ENCODE peak calls at places on chromosomes 11 and 22, in nine cellular contexts. K, J, D, Y, M, B, U, N and O are unnamed samples.

GRCh38 chr11:116532066-116532465 is 240.7 kb downstream of the BUD13 start:
- DNase-seq in N (no peak), Y (no peak), K (no peak), M (peak; percentile 12), D (no peak), J (no peak), U (no peak), B (no peak), O (no peak)

GRCh38 chr11:44618561-44619425 is 53.3 kb downstream of the CD82 start:
- DNase-seq in N (peak; percentile 63), J (no peak), D (no peak), K (no peak), B (no peak), Y (no peak), M (peak; percentile 57), U (no peak), O (no peak)

GRCh38 chr11:68890490-68891231 is 13.0 kb downstream of the MRPL21 start:
- DNase-seq in M (no peak), N (peak; percentile 97), D (peak; percentile 66), U (no peak), J (peak; percentile 91), K (no peak), B (no peak), Y (peak; percentile 64), O (no peak)

GRCh38 chr11:97862021-97862420 is 1158.7 kb upstream of the CNTN5 start:
- DNase-seq in Y (no peak), J (no peak), M (no peak), N (no peak), U (no peak), B (no peak), K (no peak), D (no peak), O (no peak)

GRCh38 chr22:42670921-42671709 is 21.9 kb upstream of the CYB5R3 start:
- DNase-seq in Y (no peak), K (peak; percentile 70), B (no peak), M (no peak), N (no peak), J (no peak), U (no peak), D (peak; percentile 64), O (no peak)

GRCh38 chr11:77647906-77648305 is 10.3 kb upstream of the CLNS1A start:
- DNase-seq in D (no peak), B (no peak), N (no peak), U (no peak), K (no peak), Y (no peak), M (no peak), J (no peak), O (no peak)

GRCh38 chr22:35819421-35819820 is 101.7 kb downstream of the APOL5 start:
- DNase-seq in K (no peak), Y (no peak), M (no peak), B (no peak), J (no peak), D (no peak), U (no peak), N (no peak), O (no peak)

GRCh38 chr11:97502201-97502600 is 1112.4 kb downstream of the JRKL start:
- DNase-seq in M (no peak), K (no peak), Y (no peak), D (peak; percentile 6), B (no peak), N (no peak), U (no peak), J (no peak), O (peak; percentile 50)

GRCh38 chr22:31104869-31105268 is 2.5 kb downstream of the SELENOM start:
- DNase-seq in N (peak; percentile 79), D (no peak), J (no peak), M (no peak), Y (no peak), K (peak; percentile 43), B (no peak), U (peak; percentile 31), O (no peak)

GRCh38 chr22:25747245-25747944 is 5.4 kb downstream of the MYO18B start:
- DNase-seq in U (peak; percentile 15), D (peak; percentile 92), Y (peak; percentile 88), K (no peak), N (peak; percentile 93), B (peak; percentile 36), J (peak; percentile 89), M (no peak), O (peak; percentile 93)

GRCh38 chr22:46030241-46030880 is 53.4 kb upstream of the WNT7B start:
- DNase-seq in J (no peak), U (no peak), Y (no peak), B (no peak), D (no peak), N (peak; percentile 57), K (no peak), M (peak; percentile 36), O (no peak)

GRCh38 chr11:120660024-120660565 is 148.5 kb downstream of the GRIK4 start:
- DNase-seq in N (no peak), M (no peak), Y (peak; percentile 36), K (peak; percentile 75), B (no peak), J (no peak), U (peak; percentile 53), D (peak; percentile 13), O (peak; percentile 42)
- TF ChIP-seq CTCF in N (no peak), M (peak; percentile 39), Y (peak; percentile 36), K (peak; percentile 64), B (peak; percentile 32), J (peak; percentile 27), U (peak; percentile 32), D (peak; percentile 28), O (peak; percentile 48)

DNA sequence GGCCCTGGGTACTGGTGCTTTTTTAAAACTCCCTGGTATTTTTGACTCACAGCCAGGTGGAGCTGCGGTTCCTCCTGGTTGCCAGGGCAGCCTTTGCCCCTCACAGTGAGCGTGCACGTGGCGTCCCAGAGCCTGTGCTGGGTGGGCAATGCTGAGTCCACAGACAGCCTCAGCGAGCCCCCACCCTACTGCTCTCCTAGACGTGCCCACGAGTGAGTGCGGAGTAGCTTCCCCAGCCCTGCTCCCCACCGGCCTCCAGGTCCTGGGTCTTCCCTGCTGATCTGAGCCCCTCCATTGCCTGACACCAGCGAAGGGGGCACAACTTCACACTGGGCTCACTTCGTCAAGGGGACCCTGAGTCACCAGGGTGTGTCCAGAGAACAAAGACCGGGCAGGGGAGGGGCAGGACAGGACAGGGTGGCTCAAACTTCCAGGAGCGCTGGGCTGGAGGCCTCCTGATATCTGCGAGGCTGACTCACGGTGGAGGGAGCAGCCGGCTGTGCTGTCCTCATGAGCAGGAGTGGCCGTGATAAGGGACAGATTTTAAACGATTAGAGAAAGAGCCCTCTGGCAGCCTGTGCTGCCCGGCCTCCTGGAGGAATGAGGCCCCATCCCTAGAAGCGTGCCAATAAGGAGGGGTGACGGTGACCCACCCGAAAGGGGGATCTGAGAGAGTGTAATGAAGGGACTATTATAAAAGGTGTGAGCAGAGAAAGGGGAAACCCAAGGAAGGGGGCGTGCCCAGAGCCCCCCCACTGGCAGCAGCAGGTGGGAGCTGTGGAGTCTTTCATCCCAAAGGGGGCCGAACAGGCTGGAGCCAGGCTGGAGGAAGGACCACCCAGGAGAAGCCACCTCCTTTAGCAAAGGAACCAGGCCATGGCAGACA is 129.3 kb upstream of the FGF3 start:
- DNase-seq in M (peak; percentile 62), D (no peak), J (no peak), Y (peak; percentile 57), K (no peak), B (no peak), N (no peak), U (peak; percentile 74), O (peak; percentile 87)
- TF ChIP-seq CTCF in M (no peak), D (no peak), J (no peak), Y (no peak), K (no peak), B (no peak), N (no peak), U (peak; percentile 39), O (no peak)

GRCh38 chr11:30120045-30120589 is 103.3 kb upstream of the KCNA4 start:
- DNase-seq in M (no peak), B (no peak), J (no peak), N (no peak), Y (no peak), D (no peak), U (no peak), K (no peak), O (no peak)
- TF ChIP-seq CTCF in M (no peak), B (no peak), J (no peak), N (no peak), Y (no peak), D (no peak), U (no peak), K (no peak), O (no peak)

DNA sequence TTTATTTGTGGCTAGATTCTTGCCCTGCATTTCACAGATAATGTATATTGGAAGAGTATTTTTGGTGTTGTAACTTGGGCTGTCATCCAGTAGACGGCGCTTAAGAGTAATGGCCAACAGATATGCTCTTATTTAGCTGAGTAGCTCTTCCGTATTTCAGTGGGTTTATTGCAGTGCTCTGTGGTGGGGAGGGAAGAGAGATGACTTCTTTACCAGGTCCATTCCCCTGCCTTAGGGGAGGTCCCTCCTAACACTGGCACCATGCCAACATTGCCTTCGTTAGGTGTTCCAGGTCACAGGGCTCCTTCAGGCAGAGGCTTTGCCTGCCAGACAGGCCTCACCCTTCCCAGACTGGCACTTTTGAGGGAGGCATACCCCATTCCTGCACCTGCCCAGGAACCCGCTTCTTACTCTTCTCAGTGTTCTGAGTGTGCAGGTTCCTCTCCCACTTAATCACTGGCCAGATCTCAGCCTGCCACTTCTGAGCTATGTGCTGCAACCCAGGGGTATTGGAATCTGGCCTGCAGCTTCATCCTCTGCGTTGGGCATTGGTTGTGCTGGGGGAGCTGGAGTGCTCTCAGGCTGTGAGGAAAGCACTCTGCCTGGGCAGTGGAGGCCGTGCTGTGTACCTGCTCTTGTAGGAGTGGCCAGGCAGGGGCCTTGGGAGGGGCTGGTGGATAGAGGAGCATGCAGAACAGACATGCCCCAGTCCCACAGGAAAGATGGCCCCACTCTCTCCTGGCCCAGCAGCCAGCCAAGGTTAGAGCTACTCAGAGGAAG is 29.4 kb upstream of the SLN start:
- DNase-seq in Y (peak; percentile 44), B (peak; percentile 13), D (peak; percentile 57), K (peak; percentile 76), N (no peak), J (no peak), M (peak; percentile 78), U (peak; percentile 57), O (peak; percentile 14)
- TF ChIP-seq CTCF in Y (peak; percentile 59), B (peak; percentile 80), D (peak; percentile 86), K (peak; percentile 83), N (no peak), J (peak; percentile 61), M (peak; percentile 51), U (peak; percentile 82), O (peak; percentile 68)

DNA sequence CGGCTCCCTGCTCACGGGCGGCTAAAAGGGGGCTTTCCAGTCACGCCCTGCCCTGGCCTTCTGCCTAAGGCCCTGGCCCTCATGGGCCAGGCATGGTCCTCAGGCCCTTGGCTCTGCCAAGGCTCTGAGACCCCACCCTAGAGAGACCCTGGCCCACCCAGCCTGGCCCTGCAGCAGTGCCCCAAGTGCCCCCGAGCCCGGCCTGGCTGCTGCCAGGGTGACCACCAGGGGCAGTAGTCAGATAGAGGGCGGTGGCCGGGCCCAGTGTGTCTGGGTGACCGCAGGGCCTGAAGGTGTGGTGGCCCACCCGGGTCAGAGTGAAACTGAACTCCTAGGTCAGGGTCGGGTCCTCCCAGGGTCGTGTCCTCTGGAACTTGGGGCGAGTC is 29.4 kb upstream of the CCDC188 start:
- DNase-seq in J (no peak), B (no peak), U (no peak), K (no peak), Y (no peak), N (no peak), D (no peak), M (no peak), O (no peak)
- TF ChIP-seq CTCF in J (peak; percentile 14), B (peak; percentile 14), U (no peak), K (no peak), Y (peak; percentile 15), N (no peak), D (peak; percentile 4), M (no peak), O (peak; percentile 27)

GRCh38 chr11:119639642-119640205 is 89.3 kb downstream of the NECTIN1 start:
- DNase-seq in D (no peak), N (no peak), U (no peak), M (no peak), J (no peak), Y (no peak), K (no peak), B (no peak), O (no peak)
- TF ChIP-seq CTCF in D (no peak), N (no peak), U (no peak), M (no peak), J (no peak), Y (no peak), K (no peak), B (no peak), O (no peak)